ENCODE peak calls at places on chromosomes 6 and 20, in five cellular contexts. Z, M, T, Y and N are unnamed samples.

GRCh38 chr6:3356824-3357420 is 98.2 kb downstream of the PSMG4 start:
- DNase-seq in Z (no peak), M (no peak), T (no peak), Y (no peak), N (no peak)

GRCh38 chr6:20205722-20206154 is 6.5 kb downstream of the MBOAT1 start:
- DNase-seq in Z (no peak), M (no peak), T (no peak), Y (no peak), N (no peak)

GRCh38 chr20:62354811-62355341 is 12.2 kb downstream of the LAMA5 start:
- DNase-seq in Z (no peak), M (no peak), T (no peak), Y (no peak), N (no peak)

GRCh38 chr20:4513720-4514119 is 208.0 kb upstream of the PRND start:
- DNase-seq in Z (no peak), M (no peak), T (no peak), Y (peak), N (no peak)

GRCh38 chr6:126657556-126658129 is 317.7 kb downstream of the CENPW start:
- DNase-seq in Z (no peak), M (no peak), T (no peak), Y (peak), N (no peak)

GRCh38 chr6:89976141-89977020 is 82.1 kb downstream of the GJA10 start:
- DNase-seq in Z (no peak), M (no peak), T (no peak), Y (no peak), N (no peak)

GRCh38 chr6:3410385-3411360 is 46.2 kb downstream of the SLC22A23 start:
- DNase-seq in Z (peak), M (peak), T (no peak), Y (peak), N (no peak)

GRCh38 chr6:53565886-53566285 is 21.0 kb upstream of the GCLC start:
- DNase-seq in Z (no peak), M (no peak), T (no peak), Y (no peak), N (no peak)

GRCh38 chr6:33427585-33428218 is 7.8 kb downstream of the SYNGAP1 start:
- DNase-seq in Z (peak), M (no peak), T (no peak), Y (peak), N (no peak)

GRCh38 chr6:1635305-1636010 is 25.7 kb downstream of the FOXC1 start:
- DNase-seq in Z (no peak), M (no peak), T (no peak), Y (no peak), N (no peak)

GRCh38 chr20:58547527-58548475 is 32.6 kb upstream of the APCDD1L start:
- DNase-seq in Z (no peak), M (no peak), T (no peak), Y (peak), N (no peak)

GRCh38 chr20:25675161-25675560 is 21.5 kb downstream of the ZNF337 start:
- DNase-seq in Z (no peak), M (no peak), T (no peak), Y (no peak), N (no peak)

GRCh38 chr6:19413323-19413722 is 423.8 kb upstream of the ID4 start:
- DNase-seq in Z (no peak), M (no peak), T (no peak), Y (peak), N (no peak)

GRCh38 chr6:37251211-37251610 is 6.4 kb upstream of the TBC1D22B start:
- DNase-seq in Z (no peak), M (no peak), T (no peak), Y (peak), N (no peak)

GRCh38 chr6:41680182-41680965 is 42.1 kb downstream of the MDFI start:
- DNase-seq in Z (no peak), M (no peak), T (no peak), Y (no peak), N (no peak)

GRCh38 chr6:90508753-90509152 is 78.1 kb downstream of the MAP3K7 start:
- DNase-seq in Z (no peak), M (no peak), T (no peak), Y (peak), N (no peak)

GRCh38 chr6:17280552-17281090 is 540 bp upstream of the RBM24 start:
- DNase-seq in Z (peak), M (no peak), T (no peak), Y (peak), N (no peak)

GRCh38 chr20:31643522-31643921 is 5.8 kb downstream of the COX4I2 start:
- DNase-seq in Z (no peak), M (no peak), T (no peak), Y (no peak), N (no peak)

GRCh38 chr20:51046021-51046985 is 23.4 kb upstream of the KCNG1 start:
- DNase-seq in Z (no peak), M (no peak), T (no peak), Y (no peak), N (no peak)

GRCh38 chr20:1477896-1478490 is 11.3 kb upstream of the NSFL1C start:
- DNase-seq in Z (no peak), M (no peak), T (no peak), Y (no peak), N (no peak)

GRCh38 chr6:117976030-117976651 is 69.1 kb downstream of the SLC35F1 start:
- DNase-seq in Z (no peak), M (no peak), T (peak), Y (peak), N (no peak)

GRCh38 chr20:62554214-62554897 is 78.6 kb upstream of the GATA5 start:
- DNase-seq in Z (no peak), M (no peak), T (no peak), Y (no peak), N (no peak)

GRCh38 chr6:77466055-77467028 is 3.1 kb upstream of the HTR1B start:
- DNase-seq in Z (no peak), M (no peak), T (no peak), Y (peak), N (no peak)

GRCh38 chr6:96762599-96762998 is 74.7 kb downstream of the GPR63 start:
- DNase-seq in Z (no peak), M (no peak), T (no peak), Y (no peak), N (no peak)

GRCh38 chr20:10113746-10114145 is 79.0 kb downstream of the ANKEF1 start:
- DNase-seq in Z (no peak), M (no peak), T (no peak), Y (peak), N (no peak)

GRCh38 chr20:8082999-8083398 is 49.1 kb upstream of the PLCB1 start:
- DNase-seq in Z (no peak), M (no peak), T (no peak), Y (no peak), N (no peak)

GRCh38 chr6:3744211-3744900 is 7.2 kb downstream of the PXDC1 start:
- DNase-seq in Z (no peak), M (no peak), T (no peak), Y (peak), N (no peak)

GRCh38 chr20:48682529-48683385 is 145.0 kb downstream of the PREX1 start:
- DNase-seq in Z (peak), M (no peak), T (peak), Y (peak), N (no peak)